ENCODE peak calls at places on chromosomes 6 and 20, in nine cellular contexts. One of them, this sample, is unnamed.

GRCh38 chr6:80249897-80250296 is 143.4 kb downstream of the BCKDHB start:
- DNase-seq in ovary: no peak
- DNase-seq in CD8-positive, alpha-beta T cell: no peak
- DNase-seq in Peyer's patch: no peak
- DNase-seq in IMR-90: no peak
- DNase-seq in mammary epithelial cell: no peak
- DNase-seq in heart right ventricle: peak; percentile 6
- DNase-seq in fibroblast of lung: peak; percentile 43
- DNase-seq in GM12878: no peak
- DNase-seq in this sample: no peak

GRCh38 chr6:138162104-138162946 is 586 bp downstream of the ARFGEF3 start:
- DNase-seq in CD8-positive, alpha-beta T cell: no peak
- DNase-seq in heart right ventricle: no peak
- DNase-seq in Peyer's patch: peak; percentile 64
- DNase-seq in GM12878: no peak
- DNase-seq in IMR-90: no peak
- DNase-seq in ovary: no peak
- DNase-seq in fibroblast of lung: peak; percentile 4
- DNase-seq in mammary epithelial cell: no peak
- DNase-seq in this sample: no peak

GRCh38 chr20:62850333-62850974 is 11.2 kb downstream of the TCFL5 start:
- DNase-seq in GM12878: no peak
- DNase-seq in heart right ventricle: no peak
- DNase-seq in mammary epithelial cell: no peak
- DNase-seq in CD8-positive, alpha-beta T cell: no peak
- DNase-seq in IMR-90: no peak
- DNase-seq in fibroblast of lung: no peak
- DNase-seq in Peyer's patch: no peak
- DNase-seq in ovary: no peak
- DNase-seq in this sample: no peak

GRCh38 chr6:146670161-146670560 is 71.4 kb downstream of the ADGB start:
- DNase-seq in IMR-90: peak; percentile 5
- DNase-seq in GM12878: no peak
- DNase-seq in mammary epithelial cell: no peak
- DNase-seq in fibroblast of lung: peak; percentile 49
- DNase-seq in ovary: no peak
- DNase-seq in heart right ventricle: no peak
- DNase-seq in Peyer's patch: no peak
- DNase-seq in CD8-positive, alpha-beta T cell: no peak
- DNase-seq in this sample: no peak

GRCh38 chr6:113073611-113074191 is 726.6 kb downstream of the RFPL4B start:
- DNase-seq in Peyer's patch: no peak
- DNase-seq in mammary epithelial cell: peak; percentile 9
- DNase-seq in fibroblast of lung: peak; percentile 85
- DNase-seq in ovary: no peak
- DNase-seq in GM12878: no peak
- DNase-seq in heart right ventricle: no peak
- DNase-seq in IMR-90: peak; percentile 74
- DNase-seq in CD8-positive, alpha-beta T cell: no peak
- DNase-seq in this sample: no peak

GRCh38 chr6:100172322-100172713 is 178.3 kb upstream of the MCHR2 start:
- DNase-seq in GM12878: no peak
- DNase-seq in Peyer's patch: no peak
- DNase-seq in IMR-90: no peak
- DNase-seq in heart right ventricle: no peak
- DNase-seq in mammary epithelial cell: no peak
- DNase-seq in CD8-positive, alpha-beta T cell: no peak
- DNase-seq in ovary: no peak
- DNase-seq in fibroblast of lung: no peak
- DNase-seq in this sample: no peak

GRCh38 chr20:11379257-11380011 is 538.3 kb upstream of the BTBD3 start:
- DNase-seq in ovary: no peak
- DNase-seq in IMR-90: no peak
- DNase-seq in fibroblast of lung: no peak
- DNase-seq in Peyer's patch: no peak
- DNase-seq in heart right ventricle: no peak
- DNase-seq in CD8-positive, alpha-beta T cell: no peak
- DNase-seq in mammary epithelial cell: no peak
- DNase-seq in GM12878: no peak
- DNase-seq in this sample: no peak

GRCh38 chr20:14935285-14935684 is 597.9 kb upstream of the FLRT3 start:
- DNase-seq in heart right ventricle: no peak
- DNase-seq in ovary: no peak
- DNase-seq in Peyer's patch: no peak
- DNase-seq in fibroblast of lung: no peak
- DNase-seq in CD8-positive, alpha-beta T cell: no peak
- DNase-seq in mammary epithelial cell: no peak
- DNase-seq in IMR-90: no peak
- DNase-seq in GM12878: no peak
- DNase-seq in this sample: no peak

GRCh38 chr6:165713845-165714466 is 50.9 kb upstream of the PDE10A start:
- DNase-seq in ovary: no peak
- DNase-seq in mammary epithelial cell: no peak
- DNase-seq in GM12878: no peak
- DNase-seq in CD8-positive, alpha-beta T cell: no peak
- DNase-seq in fibroblast of lung: no peak
- DNase-seq in IMR-90: no peak
- DNase-seq in heart right ventricle: no peak
- DNase-seq in Peyer's patch: no peak
- DNase-seq in this sample: no peak

GRCh38 chr20:10094566-10095173 is 59.9 kb downstream of the ANKEF1 start:
- DNase-seq in fibroblast of lung: peak; percentile 28
- DNase-seq in GM12878: no peak
- DNase-seq in Peyer's patch: no peak
- DNase-seq in CD8-positive, alpha-beta T cell: no peak
- DNase-seq in IMR-90: no peak
- DNase-seq in mammary epithelial cell: no peak
- DNase-seq in heart right ventricle: no peak
- DNase-seq in ovary: no peak
- DNase-seq in this sample: no peak

GRCh38 chr20:9884666-9885065 is 45.8 kb upstream of the PAK5 start:
- DNase-seq in ovary: no peak
- DNase-seq in GM12878: no peak
- DNase-seq in fibroblast of lung: no peak
- DNase-seq in Peyer's patch: no peak
- DNase-seq in IMR-90: peak; percentile 1
- DNase-seq in CD8-positive, alpha-beta T cell: no peak
- DNase-seq in mammary epithelial cell: no peak
- DNase-seq in heart right ventricle: no peak
- DNase-seq in this sample: no peak

GRCh38 chr6:34745277-34746103 is 11.8 kb upstream of the SNRPC start:
- DNase-seq in CD8-positive, alpha-beta T cell: no peak
- DNase-seq in ovary: no peak
- DNase-seq in IMR-90: peak; percentile 72
- DNase-seq in heart right ventricle: no peak
- DNase-seq in fibroblast of lung: peak; percentile 90
- DNase-seq in GM12878: no peak
- DNase-seq in Peyer's patch: peak; percentile 65
- DNase-seq in mammary epithelial cell: peak; percentile 79
- DNase-seq in this sample: no peak

GRCh38 chr6:398065-398464 is 6.5 kb downstream of the IRF4 start:
- DNase-seq in fibroblast of lung: no peak
- DNase-seq in Peyer's patch: no peak
- DNase-seq in CD8-positive, alpha-beta T cell: no peak
- DNase-seq in mammary epithelial cell: no peak
- DNase-seq in GM12878: no peak
- DNase-seq in IMR-90: no peak
- DNase-seq in ovary: no peak
- DNase-seq in heart right ventricle: no peak
- DNase-seq in this sample: no peak

GRCh38 chr6:84798257-84798656 is 33.9 kb upstream of the TBX18 start:
- DNase-seq in ovary: no peak
- DNase-seq in GM12878: no peak
- DNase-seq in CD8-positive, alpha-beta T cell: no peak
- DNase-seq in Peyer's patch: no peak
- DNase-seq in heart right ventricle: no peak
- DNase-seq in fibroblast of lung: no peak
- DNase-seq in mammary epithelial cell: no peak
- DNase-seq in IMR-90: no peak
- DNase-seq in this sample: no peak

GRCh38 chr20:58408603-58409246 is 19.7 kb downstream of the VAPB start:
- DNase-seq in CD8-positive, alpha-beta T cell: no peak
- DNase-seq in fibroblast of lung: no peak
- DNase-seq in ovary: no peak
- DNase-seq in GM12878: no peak
- DNase-seq in IMR-90: no peak
- DNase-seq in mammary epithelial cell: no peak
- DNase-seq in Peyer's patch: no peak
- DNase-seq in heart right ventricle: no peak
- DNase-seq in this sample: peak; percentile 66

GRCh38 chr6:111722220-111722731 is 116.6 kb upstream of the TRAF3IP2 start:
- DNase-seq in fibroblast of lung: peak; percentile 42
- DNase-seq in IMR-90: peak; percentile 76
- DNase-seq in CD8-positive, alpha-beta T cell: no peak
- DNase-seq in Peyer's patch: no peak
- DNase-seq in ovary: no peak
- DNase-seq in GM12878: no peak
- DNase-seq in heart right ventricle: no peak
- DNase-seq in mammary epithelial cell: peak; percentile 10
- DNase-seq in this sample: no peak

GRCh38 chr6:35906499-35906846 is 14.4 kb downstream of the SRPK1 start:
- DNase-seq in IMR-90: peak; percentile 42
- DNase-seq in mammary epithelial cell: no peak
- DNase-seq in fibroblast of lung: no peak
- DNase-seq in GM12878: no peak
- DNase-seq in Peyer's patch: no peak
- DNase-seq in ovary: no peak
- DNase-seq in CD8-positive, alpha-beta T cell: no peak
- DNase-seq in heart right ventricle: no peak
- DNase-seq in this sample: no peak

GRCh38 chr6:35907750-35908149 is 13.1 kb downstream of the SRPK1 start:
- DNase-seq in GM12878: no peak
- DNase-seq in ovary: no peak
- DNase-seq in heart right ventricle: no peak
- DNase-seq in IMR-90: no peak
- DNase-seq in CD8-positive, alpha-beta T cell: no peak
- DNase-seq in Peyer's patch: no peak
- DNase-seq in mammary epithelial cell: no peak
- DNase-seq in fibroblast of lung: no peak
- DNase-seq in this sample: no peak

GRCh38 chr6:35916056-35916455 is 4.8 kb downstream of the SRPK1 start:
- DNase-seq in fibroblast of lung: no peak
- DNase-seq in CD8-positive, alpha-beta T cell: no peak
- DNase-seq in IMR-90: no peak
- DNase-seq in mammary epithelial cell: no peak
- DNase-seq in heart right ventricle: no peak
- DNase-seq in GM12878: no peak
- DNase-seq in Peyer's patch: no peak
- DNase-seq in ovary: no peak
- DNase-seq in this sample: no peak

GRCh38 chr6:35911871-35912653 is 8.8 kb downstream of the SRPK1 start:
- DNase-seq in fibroblast of lung: peak; percentile 60
- DNase-seq in heart right ventricle: no peak
- DNase-seq in mammary epithelial cell: no peak
- DNase-seq in Peyer's patch: no peak
- DNase-seq in CD8-positive, alpha-beta T cell: no peak
- DNase-seq in GM12878: no peak
- DNase-seq in IMR-90: peak; percentile 79
- DNase-seq in ovary: no peak
- DNase-seq in this sample: no peak
- H3K36me3 ChIP-seq in fibroblast of lung: no peaks in the 10 kb centered on the region
- H3K36me3 ChIP-seq in heart right ventricle: peaks cover 26% of the 10 kb centered on the region
- H3K36me3 ChIP-seq in mammary epithelial cell: peaks cover 19% of the 10 kb centered on the region
- H3K36me3 ChIP-seq in Peyer's patch: no peaks in the 10 kb centered on the region
- H3K36me3 ChIP-seq in CD8-positive, alpha-beta T cell: no peaks in the 10 kb centered on the region
- H3K36me3 ChIP-seq in GM12878: peaks cover 4% of the 10 kb centered on the region
- H3K36me3 ChIP-seq in IMR-90: peaks cover 18% of the 10 kb centered on the region
- H3K36me3 ChIP-seq in ovary: no peaks in the 10 kb centered on the region
- H3K36me3 ChIP-seq in this sample: peaks cover 24% of the 10 kb centered on the region

DNA sequence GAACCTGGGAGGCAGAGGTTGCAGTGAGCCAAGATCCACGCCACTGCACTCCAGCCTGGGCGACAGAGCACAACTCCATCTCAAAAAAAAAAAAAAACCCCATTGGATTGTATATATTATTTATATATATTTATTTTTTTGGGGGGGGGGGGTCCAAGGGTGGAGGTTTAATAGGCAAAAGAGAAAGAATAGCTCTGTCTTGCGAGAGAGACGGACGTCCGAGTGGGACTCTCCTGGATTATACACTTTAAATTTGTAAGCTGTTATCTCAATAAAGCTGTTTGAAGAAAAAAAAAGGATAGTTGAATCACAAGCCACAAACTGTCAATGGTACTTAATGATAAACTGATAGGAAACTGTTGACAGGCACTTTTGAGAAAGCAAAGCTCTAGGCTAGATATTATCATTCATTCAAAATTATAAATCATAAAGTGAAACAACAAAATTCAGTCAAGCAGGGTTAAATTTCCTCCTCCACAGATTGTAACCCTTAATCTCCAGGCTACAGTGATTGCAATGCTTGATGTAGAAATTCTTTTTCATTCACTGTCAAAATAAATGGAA is 20.3 kb downstream of the EIF2S2 start:
- DNase-seq in IMR-90: no peak
- DNase-seq in GM12878: no peak
- DNase-seq in mammary epithelial cell: no peak
- DNase-seq in ovary: no peak
- DNase-seq in heart right ventricle: no peak
- DNase-seq in fibroblast of lung: no peak
- DNase-seq in CD8-positive, alpha-beta T cell: no peak
- DNase-seq in Peyer's patch: no peak
- DNase-seq in this sample: no peak
- H3K36me3 ChIP-seq in IMR-90: peaks cover 71% of the 10 kb centered on the region
- H3K36me3 ChIP-seq in GM12878: peaks cover 25% of the 10 kb centered on the region
- H3K36me3 ChIP-seq in mammary epithelial cell: peaks cover 71% of the 10 kb centered on the region
- H3K36me3 ChIP-seq in ovary: no peaks in the 10 kb centered on the region
- H3K36me3 ChIP-seq in heart right ventricle: peaks cover 99% of the 10 kb centered on the region
- H3K36me3 ChIP-seq in fibroblast of lung: peaks cover 30% of the 10 kb centered on the region
- H3K36me3 ChIP-seq in CD8-positive, alpha-beta T cell: peaks cover 59% of the 10 kb centered on the region
- H3K36me3 ChIP-seq in Peyer's patch: no peaks in the 10 kb centered on the region
- H3K36me3 ChIP-seq in this sample: peaks cover 91% of the 10 kb centered on the region

DNA sequence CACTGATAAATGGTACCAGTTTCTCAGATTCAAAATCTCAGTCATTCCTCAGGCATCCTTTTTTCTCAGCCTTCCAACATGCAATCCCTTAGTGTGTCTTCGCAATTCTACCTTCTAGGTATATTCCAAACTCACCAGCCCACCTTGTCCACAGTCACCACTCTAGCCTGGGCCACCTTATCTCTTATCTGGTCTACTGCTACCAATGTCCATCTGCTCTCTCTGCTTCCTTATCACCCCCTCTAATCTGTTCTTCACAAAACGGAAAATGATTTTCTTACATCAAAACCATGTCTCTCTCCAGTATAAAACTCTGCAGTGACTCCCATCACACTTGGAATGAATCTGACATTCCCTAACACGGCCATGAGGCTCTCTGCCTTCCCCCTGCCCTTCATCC is 91.9 kb downstream of the PREP start:
- DNase-seq in GM12878: no peak
- DNase-seq in Peyer's patch: no peak
- DNase-seq in CD8-positive, alpha-beta T cell: no peak
- DNase-seq in heart right ventricle: no peak
- DNase-seq in mammary epithelial cell: no peak
- DNase-seq in fibroblast of lung: no peak
- DNase-seq in IMR-90: no peak
- DNase-seq in ovary: no peak
- DNase-seq in this sample: no peak
- H3K36me3 ChIP-seq in GM12878: peaks cover 2% of the 10 kb centered on the region
- H3K36me3 ChIP-seq in Peyer's patch: no peaks in the 10 kb centered on the region
- H3K36me3 ChIP-seq in CD8-positive, alpha-beta T cell: peaks cover 10% of the 10 kb centered on the region
- H3K36me3 ChIP-seq in heart right ventricle: peaks cover 55% of the 10 kb centered on the region
- H3K36me3 ChIP-seq in mammary epithelial cell: peaks cover 5% of the 10 kb centered on the region
- H3K36me3 ChIP-seq in fibroblast of lung: no peaks in the 10 kb centered on the region
- H3K36me3 ChIP-seq in IMR-90: peaks cover 5% of the 10 kb centered on the region
- H3K36me3 ChIP-seq in ovary: no peaks in the 10 kb centered on the region
- H3K36me3 ChIP-seq in this sample: peaks cover 46% of the 10 kb centered on the region

GRCh38 chr6:28135393-28135792 is 6.3 kb upstream of the ZKSCAN8 start:
- DNase-seq in heart right ventricle: no peak
- DNase-seq in Peyer's patch: no peak
- DNase-seq in GM12878: no peak
- DNase-seq in fibroblast of lung: no peak
- DNase-seq in ovary: no peak
- DNase-seq in mammary epithelial cell: no peak
- DNase-seq in IMR-90: no peak
- DNase-seq in CD8-positive, alpha-beta T cell: no peak
- DNase-seq in this sample: no peak
- H3K36me3 ChIP-seq in heart right ventricle: peaks cover 26% of the 10 kb centered on the region
- H3K36me3 ChIP-seq in Peyer's patch: no peaks in the 10 kb centered on the region
- H3K36me3 ChIP-seq in GM12878: no peaks in the 10 kb centered on the region
- H3K36me3 ChIP-seq in fibroblast of lung: no peaks in the 10 kb centered on the region
- H3K36me3 ChIP-seq in ovary: no peaks in the 10 kb centered on the region
- H3K36me3 ChIP-seq in mammary epithelial cell: no peaks in the 10 kb centered on the region
- H3K36me3 ChIP-seq in IMR-90: peaks cover 2% of the 10 kb centered on the region
- H3K36me3 ChIP-seq in CD8-positive, alpha-beta T cell: peaks cover 3% of the 10 kb centered on the region
- H3K36me3 ChIP-seq in this sample: peaks cover 4% of the 10 kb centered on the region